ENCODE peak calls at places on chromosomes 2 and 18, in ten cellular contexts. M, B, N, K, P, R, I, H, W and T are unnamed samples.

GRCh38 chr18:48538531-48539405 is at the start of gene CTIF:
- DNase-seq in B (peak; percentile 52), N (peak; percentile 98), K (peak; percentile 95), I (peak; percentile 97), W (peak; percentile 96), H (peak; percentile 85), R (peak; percentile 99), M (peak; percentile 98), P (peak; percentile 72), T (peak; percentile 98)

GRCh38 chr2:3785220-3785889 is 82.0 kb downstream of the DCDC2C start:
- DNase-seq in R (peak; percentile 34), N (peak; percentile 62), W (no peak), M (peak; percentile 32), B (no peak), K (peak; percentile 58), I (no peak), H (no peak), P (no peak), T (peak; percentile 26)

GRCh38 chr18:50866765-50867164 is 12.2 kb upstream of the ME2 start:
- DNase-seq in M (peak; percentile 41), B (no peak), K (no peak), I (no peak), H (no peak), P (no peak), N (peak; percentile 50), R (no peak), W (peak; percentile 20), T (peak; percentile 63)

GRCh38 chr18:12023375-12023774 is 42.1 kb downstream of the IMPA2 start:
- DNase-seq in M (no peak), P (no peak), H (no peak), R (no peak), K (no peak), W (no peak), B (no peak), N (no peak), I (no peak), T (no peak)

GRCh38 chr2:153393518-153393917 is 85.0 kb downstream of the RPRM start:
- DNase-seq in P (no peak), H (no peak), N (no peak), M (no peak), R (no peak), K (no peak), B (no peak), I (no peak), W (no peak), T (no peak)

GRCh38 chr2:9001229-9001628 is 2.3 kb downstream of the MBOAT2 start:
- DNase-seq in B (no peak), H (no peak), R (no peak), M (peak; percentile 79), N (peak; percentile 84), P (no peak), I (peak; percentile 51), W (peak; percentile 56), K (no peak), T (no peak)

GRCh38 chr2:37358466-37358865 is 14.0 kb downstream of the QPCT start:
- DNase-seq in I (no peak), B (no peak), H (no peak), N (no peak), K (no peak), R (no peak), P (no peak), M (no peak), W (no peak), T (no peak)

GRCh38 chr2:234950730-234951385 is 959 bp upstream of the SH3BP4 start:
- DNase-seq in W (peak; percentile 57), B (no peak), I (no peak), R (peak; percentile 60), H (no peak), N (peak; percentile 62), M (peak; percentile 71), K (no peak), P (no peak), T (peak; percentile 62)

GRCh38 chr2:9814129-9814868 is 29.0 kb upstream of the TAF1B start:
- DNase-seq in P (no peak), M (no peak), B (no peak), N (no peak), K (no peak), H (no peak), I (no peak), W (no peak), R (no peak), T (no peak)

GRCh38 chr18:12598181-12598921 is 59.6 kb downstream of the SPIRE1 start:
- DNase-seq in P (peak; percentile 19), H (no peak), B (no peak), N (peak; percentile 54), W (peak; percentile 63), M (peak; percentile 65), R (peak; percentile 21), I (no peak), K (no peak), T (peak; percentile 62)

GRCh38 chr2:233111427-233111826 is 51.3 kb downstream of the INPP5D start:
- DNase-seq in W (no peak), R (no peak), B (no peak), P (no peak), H (no peak), M (no peak), K (no peak), I (no peak), N (no peak), T (no peak)

GRCh38 chr2:177545981-177546600 is 153.5 kb downstream of the AGPS start:
- DNase-seq in M (no peak), R (peak; percentile 35), K (no peak), P (no peak), N (no peak), I (no peak), W (no peak), B (no peak), H (no peak), T (no peak)

GRCh38 chr2:57886196-57886786 is 160.3 kb upstream of the VRK2 start:
- DNase-seq in I (no peak), M (no peak), H (no peak), P (no peak), N (no peak), R (no peak), K (no peak), W (no peak), B (no peak), T (no peak)

GRCh38 chr2:121596221-121597080 is 52.8 kb downstream of the CLASP1 start:
- DNase-seq in R (peak; percentile 60), B (no peak), I (no peak), N (peak; percentile 62), P (peak; percentile 59), M (peak; percentile 77), K (no peak), H (peak; percentile 44), W (peak; percentile 62), T (peak; percentile 75)

GRCh38 chr18:48049757-48050156 is 119.3 kb upstream of the SMAD2 start:
- DNase-seq in I (no peak), M (no peak), B (no peak), H (no peak), R (no peak), P (no peak), K (no peak), W (no peak), N (no peak), T (no peak)